ENCODE peak calls at places on chromosomes 2 and 18, in eight cellular contexts. One of them, this sample, is unnamed.

GRCh38 chr2:43675646-43676321 is 445 bp downstream of the C1GALT1C1L start:
- DNase-seq in mesendoderm: no peak
- DNase-seq in pancreas: no peak
- DNase-seq in Calu3: no peak
- DNase-seq in RPMI7951: peak; percentile 3
- DNase-seq in activated effector memory CD4-positive, alpha-beta T cell treated with Interleukin-2 at 50 U/mL for 16 hours: no peak
- DNase-seq in stimulated activated CD4-positive, alpha-beta T cell treated with anti-CD3 and anti-CD28 coated beads, TNF-alpha, amount 100 ng/mL, for 24 hours: no peak
- DNase-seq in ascending aorta: no peak
- DNase-seq in this sample: no peak

GRCh38 chr2:10225291-10226031 is 77.2 kb upstream of the HPCAL1 start:
- DNase-seq in mesendoderm: no peak
- DNase-seq in pancreas: peak; percentile 46
- DNase-seq in Calu3: no peak
- DNase-seq in RPMI7951: no peak
- DNase-seq in activated effector memory CD4-positive, alpha-beta T cell treated with Interleukin-2 at 50 U/mL for 16 hours: no peak
- DNase-seq in stimulated activated CD4-positive, alpha-beta T cell treated with anti-CD3 and anti-CD28 coated beads, TNF-alpha, amount 100 ng/mL, for 24 hours: no peak
- DNase-seq in ascending aorta: peak; percentile 49
- DNase-seq in this sample: no peak

GRCh38 chr2:222912117-222912516 is 51.3 kb downstream of the ACSL3 start:
- DNase-seq in mesendoderm: peak; percentile 57
- DNase-seq in pancreas: no peak
- DNase-seq in Calu3: no peak
- DNase-seq in RPMI7951: no peak
- DNase-seq in activated effector memory CD4-positive, alpha-beta T cell treated with Interleukin-2 at 50 U/mL for 16 hours: no peak
- DNase-seq in stimulated activated CD4-positive, alpha-beta T cell treated with anti-CD3 and anti-CD28 coated beads, TNF-alpha, amount 100 ng/mL, for 24 hours: no peak
- DNase-seq in ascending aorta: no peak
- DNase-seq in this sample: no peak

GRCh38 chr2:86556508-86556907 is 6.7 kb downstream of the CHMP3 start:
- DNase-seq in mesendoderm: peak; percentile 22
- DNase-seq in pancreas: no peak
- DNase-seq in Calu3: no peak
- DNase-seq in RPMI7951: no peak
- DNase-seq in activated effector memory CD4-positive, alpha-beta T cell treated with Interleukin-2 at 50 U/mL for 16 hours: no peak
- DNase-seq in stimulated activated CD4-positive, alpha-beta T cell treated with anti-CD3 and anti-CD28 coated beads, TNF-alpha, amount 100 ng/mL, for 24 hours: no peak
- DNase-seq in ascending aorta: no peak
- DNase-seq in this sample: no peak

GRCh38 chr2:86442642-86443005 is 1.5 kb downstream of the KDM3A start:
- DNase-seq in mesendoderm: peak; percentile 73
- DNase-seq in pancreas: peak; percentile 56
- DNase-seq in Calu3: peak; percentile 86
- DNase-seq in RPMI7951: peak; percentile 96
- DNase-seq in activated effector memory CD4-positive, alpha-beta T cell treated with Interleukin-2 at 50 U/mL for 16 hours: peak; percentile 55
- DNase-seq in stimulated activated CD4-positive, alpha-beta T cell treated with anti-CD3 and anti-CD28 coated beads, TNF-alpha, amount 100 ng/mL, for 24 hours: peak; percentile 74
- DNase-seq in ascending aorta: peak; percentile 96
- DNase-seq in this sample: peak; percentile 76

GRCh38 chr18:55406374-55407045 is 181.5 kb downstream of the TCF4 start:
- DNase-seq in mesendoderm: no peak
- DNase-seq in pancreas: no peak
- DNase-seq in Calu3: no peak
- DNase-seq in RPMI7951: no peak
- DNase-seq in activated effector memory CD4-positive, alpha-beta T cell treated with Interleukin-2 at 50 U/mL for 16 hours: no peak
- DNase-seq in stimulated activated CD4-positive, alpha-beta T cell treated with anti-CD3 and anti-CD28 coated beads, TNF-alpha, amount 100 ng/mL, for 24 hours: no peak
- DNase-seq in ascending aorta: no peak
- DNase-seq in this sample: peak; percentile 66

GRCh38 chr2:42566006-42566405 is 2.4 kb upstream of the MTA3 start:
- DNase-seq in mesendoderm: no peak
- DNase-seq in pancreas: no peak
- DNase-seq in Calu3: no peak
- DNase-seq in RPMI7951: no peak
- DNase-seq in activated effector memory CD4-positive, alpha-beta T cell treated with Interleukin-2 at 50 U/mL for 16 hours: no peak
- DNase-seq in stimulated activated CD4-positive, alpha-beta T cell treated with anti-CD3 and anti-CD28 coated beads, TNF-alpha, amount 100 ng/mL, for 24 hours: no peak
- DNase-seq in ascending aorta: no peak
- DNase-seq in this sample: no peak

GRCh38 chr2:24339856-24340262 is 20.5 kb downstream of the ITSN2 start:
- DNase-seq in mesendoderm: no peak
- DNase-seq in pancreas: no peak
- DNase-seq in Calu3: no peak
- DNase-seq in RPMI7951: no peak
- DNase-seq in activated effector memory CD4-positive, alpha-beta T cell treated with Interleukin-2 at 50 U/mL for 16 hours: no peak
- DNase-seq in stimulated activated CD4-positive, alpha-beta T cell treated with anti-CD3 and anti-CD28 coated beads, TNF-alpha, amount 100 ng/mL, for 24 hours: no peak
- DNase-seq in ascending aorta: no peak
- DNase-seq in this sample: no peak

GRCh38 chr18:8615397-8616025 is 6.3 kb downstream of the RAB12 start:
- DNase-seq in mesendoderm: peak; percentile 80
- DNase-seq in pancreas: no peak
- DNase-seq in Calu3: no peak
- DNase-seq in RPMI7951: peak; percentile 92
- DNase-seq in activated effector memory CD4-positive, alpha-beta T cell treated with Interleukin-2 at 50 U/mL for 16 hours: no peak
- DNase-seq in stimulated activated CD4-positive, alpha-beta T cell treated with anti-CD3 and anti-CD28 coated beads, TNF-alpha, amount 100 ng/mL, for 24 hours: no peak
- DNase-seq in ascending aorta: peak; percentile 66
- DNase-seq in this sample: peak; percentile 56

GRCh38 chr2:213161759-213162514 is 10.5 kb upstream of the IKZF2 start:
- DNase-seq in mesendoderm: no peak
- DNase-seq in pancreas: no peak
- DNase-seq in Calu3: no peak
- DNase-seq in RPMI7951: no peak
- DNase-seq in activated effector memory CD4-positive, alpha-beta T cell treated with Interleukin-2 at 50 U/mL for 16 hours: no peak
- DNase-seq in stimulated activated CD4-positive, alpha-beta T cell treated with anti-CD3 and anti-CD28 coated beads, TNF-alpha, amount 100 ng/mL, for 24 hours: no peak
- DNase-seq in ascending aorta: no peak
- DNase-seq in this sample: no peak

GRCh38 chr2:69642709-69643601 is 584 bp downstream of the AAK1 start:
- DNase-seq in mesendoderm: peak; percentile 82
- DNase-seq in pancreas: peak; percentile 74
- DNase-seq in Calu3: peak; percentile 39
- DNase-seq in RPMI7951: peak; percentile 85
- DNase-seq in activated effector memory CD4-positive, alpha-beta T cell treated with Interleukin-2 at 50 U/mL for 16 hours: peak; percentile 33
- DNase-seq in stimulated activated CD4-positive, alpha-beta T cell treated with anti-CD3 and anti-CD28 coated beads, TNF-alpha, amount 100 ng/mL, for 24 hours: peak; percentile 73
- DNase-seq in ascending aorta: peak; percentile 80
- DNase-seq in this sample: peak; percentile 46

GRCh38 chr18:13464432-13465125 is 246.0 kb downstream of the LDLRAD4 start:
- DNase-seq in mesendoderm: no peak
- DNase-seq in pancreas: no peak
- DNase-seq in Calu3: no peak
- DNase-seq in RPMI7951: no peak
- DNase-seq in activated effector memory CD4-positive, alpha-beta T cell treated with Interleukin-2 at 50 U/mL for 16 hours: peak; percentile 67
- DNase-seq in stimulated activated CD4-positive, alpha-beta T cell treated with anti-CD3 and anti-CD28 coated beads, TNF-alpha, amount 100 ng/mL, for 24 hours: peak; percentile 67
- DNase-seq in ascending aorta: peak; percentile 76
- DNase-seq in this sample: no peak

GRCh38 chr2:60954139-60954538 is 63.4 kb upstream of the PEX13 start:
- DNase-seq in mesendoderm: peak; percentile 37
- DNase-seq in pancreas: no peak
- DNase-seq in Calu3: no peak
- DNase-seq in RPMI7951: no peak
- DNase-seq in activated effector memory CD4-positive, alpha-beta T cell treated with Interleukin-2 at 50 U/mL for 16 hours: no peak
- DNase-seq in stimulated activated CD4-positive, alpha-beta T cell treated with anti-CD3 and anti-CD28 coated beads, TNF-alpha, amount 100 ng/mL, for 24 hours: no peak
- DNase-seq in ascending aorta: no peak
- DNase-seq in this sample: no peak

GRCh38 chr18:21134895-21135294 is 23.3 kb upstream of the ROCK1 start:
- DNase-seq in mesendoderm: no peak
- DNase-seq in pancreas: no peak
- DNase-seq in Calu3: peak; percentile 18
- DNase-seq in RPMI7951: peak; percentile 29
- DNase-seq in activated effector memory CD4-positive, alpha-beta T cell treated with Interleukin-2 at 50 U/mL for 16 hours: no peak
- DNase-seq in stimulated activated CD4-positive, alpha-beta T cell treated with anti-CD3 and anti-CD28 coated beads, TNF-alpha, amount 100 ng/mL, for 24 hours: no peak
- DNase-seq in ascending aorta: no peak
- DNase-seq in this sample: no peak

GRCh38 chr18:57940166-57940565 is 103.9 kb upstream of the NEDD4L start:
- DNase-seq in mesendoderm: no peak
- DNase-seq in pancreas: no peak
- DNase-seq in Calu3: no peak
- DNase-seq in RPMI7951: no peak
- DNase-seq in activated effector memory CD4-positive, alpha-beta T cell treated with Interleukin-2 at 50 U/mL for 16 hours: no peak
- DNase-seq in stimulated activated CD4-positive, alpha-beta T cell treated with anti-CD3 and anti-CD28 coated beads, TNF-alpha, amount 100 ng/mL, for 24 hours: no peak
- DNase-seq in ascending aorta: no peak
- DNase-seq in this sample: no peak

GRCh38 chr2:239825705-239825979 is 199.5 kb downstream of the NDUFA10 start:
- DNase-seq in mesendoderm: no peak
- DNase-seq in pancreas: no peak
- DNase-seq in Calu3: no peak
- DNase-seq in RPMI7951: no peak
- DNase-seq in activated effector memory CD4-positive, alpha-beta T cell treated with Interleukin-2 at 50 U/mL for 16 hours: no peak
- DNase-seq in stimulated activated CD4-positive, alpha-beta T cell treated with anti-CD3 and anti-CD28 coated beads, TNF-alpha, amount 100 ng/mL, for 24 hours: no peak
- DNase-seq in ascending aorta: no peak
- DNase-seq in this sample: no peak

This sample was measured in head of caudate nucleus.